ENCODE peak calls at places on chromosome 1, in nine cellular contexts. V is fibroblast of lung, J is PC-3, T is H9, K is uterus, H is IMR-90, Q is cardiac muscle cell, Y is body of pancreas, B is transverse colon. N is an unnamed sample. For H3K4me1, the result is how much of the 10 kb centered on the place peaks cover.

GRCh38 chr1:25447547-25447946 is 16.9 kb downstream of the MACO1 start:
- DNase-seq in V (peak), J (no peak), T (no peak), K (no peak), H (no peak), Q (no peak), Y (no peak), B (no peak), N (no peak)

GRCh38 chr1:109643385-109644230 is 12.3 kb upstream of the GSTM4 start:
- DNase-seq in V (peak), J (peak), T (peak), K (peak), H (peak), Q (peak), Y (peak), B (peak), N (peak)

GRCh38 chr1:147892731-147893214 is 9.8 kb upstream of the GJA8 start:
- DNase-seq in V (peak), J (peak), T (no peak), K (no peak), H (peak), Q (peak), Y (peak), B (no peak), N (peak)

GRCh38 chr1:209435654-209436566 is 147.6 kb upstream of the CAMK1G start:
- DNase-seq in V (peak), J (peak), T (peak), K (peak), H (peak), Q (peak), Y (peak), B (peak), N (peak)

GRCh38 chr1:113950908-113951307 is 21.8 kb downstream of the HIPK1 start:
- DNase-seq in V (no peak), J (no peak), T (no peak), K (no peak), H (no peak), Q (no peak), Y (no peak), B (no peak), N (no peak)

GRCh38 chr1:58975888-58976287 is 192.0 kb upstream of the JUN start:
- DNase-seq in V (no peak), J (no peak), T (no peak), K (no peak), H (peak), Q (no peak), Y (no peak), B (no peak), N (no peak)

GRCh38 chr1:150881331-150882070 is 5.1 kb upstream of the ARNT start:
- DNase-seq in V (peak), J (peak), T (no peak), K (no peak), H (peak), Q (no peak), Y (no peak), B (no peak), N (no peak)

GRCh38 chr1:47023268-47024137 is at the start of gene CYP4X1:
- DNase-seq in V (peak), J (no peak), T (peak), K (peak), H (no peak), Q (peak), Y (peak), B (peak), N (no peak)

GRCh38 chr1:61241411-61241838 is 159.1 kb downstream of the NFIA start:
- DNase-seq in V (no peak), J (peak), T (no peak), K (peak), H (no peak), Q (no peak), Y (peak), B (peak), N (no peak)

GRCh38 chr1:154809436-154810413 is 60.4 kb downstream of the KCNN3 start:
- DNase-seq in V (peak), J (peak), T (no peak), K (peak), H (peak), Q (no peak), Y (no peak), B (no peak), N (no peak)

GRCh38 chr1:211912064-211912463 is 81.5 kb upstream of the LPGAT1 start:
- DNase-seq in V (peak), J (peak), T (no peak), K (no peak), H (no peak), Q (no peak), Y (no peak), B (no peak), N (no peak)

GRCh38 chr1:61082336-61083013 is at the start of gene NFIA:
- DNase-seq in V (peak), J (peak), T (peak), K (peak), H (peak), Q (peak), Y (peak), B (peak), N (peak)

GRCh38 chr1:18279713-18280074 is 172.1 kb downstream of the IGSF21 start:
- DNase-seq in V (no peak), J (no peak), T (no peak), K (no peak), H (no peak), Q (no peak), Y (no peak), B (no peak), N (no peak)

GRCh38 chr1:59714966-59715365 is 99.8 kb upstream of the HOOK1 start:
- DNase-seq in V (peak), J (no peak), T (no peak), K (no peak), H (no peak), Q (no peak), Y (no peak), B (no peak), N (no peak)

GRCh38 chr1:67274623-67275325 is 32.9 kb upstream of the IL12RB2 start:
- DNase-seq in V (no peak), J (no peak), T (no peak), K (no peak), H (no peak), Q (no peak), Y (no peak), B (no peak), N (no peak)

GRCh38 chr1:70707214-70707613 is 296.1 kb downstream of the CTH start:
- DNase-seq in V (no peak), J (no peak), T (no peak), K (no peak), H (no peak), Q (no peak), Y (no peak), B (no peak), N (no peak)

GRCh38 chr1:12170263-12170671 is 3.5 kb downstream of the TNFRSF1B start:
- DNase-seq in V (no peak), J (no peak), T (no peak), K (peak), H (no peak), Q (no peak), Y (no peak), B (no peak), N (no peak)

GRCh38 chr1:12167493-12168429 is 970 bp downstream of the TNFRSF1B start:
- DNase-seq in V (no peak), J (no peak), T (no peak), K (no peak), H (no peak), Q (no peak), Y (no peak), B (no peak), N (peak)

GRCh38 chr1:12169442-12170135 is 2.8 kb downstream of the TNFRSF1B start:
- DNase-seq in V (no peak), J (no peak), T (no peak), K (no peak), H (no peak), Q (no peak), Y (no peak), B (no peak), N (no peak)

GRCh38 chr1:12166834-12167492 is at the start of gene TNFRSF1B:
- DNase-seq in V (peak), J (peak), T (peak), K (peak), H (peak), Q (peak), Y (peak), B (peak), N (no peak)

GRCh38 chr1:12168451-12169160 is 1.8 kb downstream of the TNFRSF1B start:
- DNase-seq in V (no peak), J (no peak), T (no peak), K (no peak), H (no peak), Q (no peak), Y (no peak), B (no peak), N (no peak)
- H3K4me1 ChIP-seq in V (under half), J (under half), T (under half), K (under half), H (under half), Q (under half), Y (under half), B (under half), N (under half)

DNA sequence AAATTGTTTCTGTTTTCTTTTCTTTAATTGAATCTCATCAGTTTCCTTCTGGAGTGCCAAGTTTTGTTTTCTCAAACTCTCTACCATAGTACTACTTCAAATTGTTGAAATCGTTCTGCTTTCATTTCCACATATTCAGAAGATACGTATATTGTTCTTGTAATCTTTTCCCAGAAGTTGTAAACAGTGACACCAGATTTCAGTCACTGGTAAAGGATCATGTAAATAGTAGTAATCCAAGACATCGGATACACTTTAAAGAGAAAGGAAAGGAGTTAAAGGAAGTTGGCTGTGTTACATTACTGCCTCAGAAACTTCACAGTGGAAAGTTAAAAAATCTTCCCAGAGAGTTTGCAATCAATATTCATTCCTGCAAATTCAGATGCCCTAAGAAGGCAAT is 67.5 kb downstream of the RGL1 start:
- DNase-seq in V (no peak), J (no peak), T (no peak), K (no peak), H (peak), Q (no peak), Y (no peak), B (no peak), N (no peak)
- H3K4me1 ChIP-seq in V (under half), J (under half), T (under half), K (under half), H (under half), Q (under half), Y (under half), B (under half), N (under half)

GRCh38 chr1:15959424-15959823 is 16.5 kb downstream of the ZBTB17 start:
- DNase-seq in V (no peak), J (no peak), T (no peak), K (no peak), H (no peak), Q (no peak), Y (no peak), B (no peak), N (no peak)
- H3K4me1 ChIP-seq in V (under half), J (under half), T (under half), K (under half), H (under half), Q (under half), Y (under half), B (under half), N (under half)

GRCh38 chr1:248825136-248825535 is 579 bp downstream of the SH3BP5L start:
- DNase-seq in V (no peak), J (no peak), T (no peak), K (no peak), H (no peak), Q (no peak), Y (no peak), B (no peak), N (no peak)

GRCh38 chr1:248825573-248825908 is 174 bp downstream of the SH3BP5L start:
- DNase-seq in V (no peak), J (no peak), T (no peak), K (no peak), H (no peak), Q (no peak), Y (no peak), B (no peak), N (no peak)

GRCh38 chr1:248824701-248825100 is 1.0 kb downstream of the SH3BP5L start:
- DNase-seq in V (no peak), J (no peak), T (no peak), K (no peak), H (no peak), Q (no peak), Y (no peak), B (no peak), N (no peak)

GRCh38 chr1:248824301-248824700 is 1.4 kb downstream of the SH3BP5L start:
- DNase-seq in V (no peak), J (no peak), T (no peak), K (no peak), H (no peak), Q (no peak), Y (no peak), B (no peak), N (no peak)

GRCh38 chr1:248825909-248826760 is at the start of gene SH3BP5L:
- DNase-seq in V (peak), J (peak), T (peak), K (peak), H (peak), Q (peak), Y (peak), B (peak), N (peak)
- H3K4me1 ChIP-seq in V (under half), J (half or more), T (under half), K (under half), H (under half), Q (under half), Y (half or more), B (under half), N (under half)

DNA sequence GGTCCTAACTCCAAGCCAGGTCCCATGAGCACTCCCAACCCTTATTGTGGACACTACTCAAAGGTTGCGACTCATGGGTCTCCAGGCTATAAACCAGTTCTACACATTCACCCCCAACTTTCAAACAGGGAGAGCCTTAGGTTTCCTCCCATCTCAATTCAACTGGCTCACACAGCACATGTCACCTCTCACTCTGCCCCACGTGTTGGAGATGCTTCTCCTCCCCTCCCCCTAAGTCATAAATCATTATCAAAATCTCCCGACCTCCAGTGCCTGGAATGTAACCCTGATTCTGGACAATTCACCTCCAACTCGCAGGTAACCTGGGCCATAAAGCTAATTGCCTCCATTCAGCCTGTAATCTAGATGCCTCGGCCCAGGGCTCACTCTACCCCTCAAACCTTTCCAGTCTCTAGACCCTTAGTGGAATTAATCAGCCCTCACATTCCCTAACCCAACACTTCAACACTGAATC is 595 bp downstream of the AK2 start:
- DNase-seq in V (no peak), J (peak), T (no peak), K (no peak), H (peak), Q (no peak), Y (no peak), B (no peak), N (peak)
- H3K4me1 ChIP-seq in V (under half), J (under half), T (under half), K (under half), H (under half), Q (under half), Y (under half), B (under half), N (under half)